ENCODE peak calls at places on chromosomes 7 and 10, in seven cellular contexts. O, B, R, F, I, H and L are unnamed samples.

GRCh38 chr7:46651561-46652088 is 730.6 kb upstream of the IGFBP3 start:
- DNase-seq in I (no peak), H (no peak), R (no peak), B (no peak), O (no peak), F (no peak), L (no peak)

GRCh38 chr7:107701191-107701590 is 40.6 kb downstream of the SLC26A4 start:
- DNase-seq in I (no peak), H (no peak), R (no peak), F (no peak), B (no peak), O (peak; percentile 60), L (no peak)

GRCh38 chr10:8767616-8768015 is 713.1 kb downstream of the GATA3 start:
- DNase-seq in H (no peak), I (no peak), B (no peak), F (no peak), R (no peak), O (no peak), L (no peak)

GRCh38 chr10:28708921-28709461 is 31.7 kb downstream of the BAMBI start:
- DNase-seq in I (no peak), R (no peak), F (no peak), O (no peak), H (no peak), B (no peak), L (no peak)

GRCh38 chr7:106016331-106016730 is 53.3 kb downstream of the CDHR3 start:
- DNase-seq in R (no peak), F (no peak), H (no peak), O (no peak), I (no peak), B (no peak), L (no peak)

GRCh38 chr7:102288285-102288930 is 1.7 kb downstream of the SH2B2 start:
- DNase-seq in R (no peak), I (no peak), B (no peak), F (no peak), O (no peak), H (peak; percentile 11), L (no peak)

GRCh38 chr10:101229275-101230184 is at the start of gene LBX1:
- DNase-seq in I (no peak), H (no peak), O (no peak), R (no peak), B (no peak), F (no peak), L (no peak)

GRCh38 chr10:21297525-21298383 is 227.7 kb downstream of the SKIDA1 start:
- DNase-seq in B (no peak), F (no peak), R (no peak), O (no peak), I (no peak), H (no peak), L (no peak)

GRCh38 chr7:98216941-98217622 is 5.8 kb downstream of the BHLHA15 start:
- DNase-seq in H (no peak), I (no peak), F (no peak), O (no peak), B (no peak), R (no peak), L (no peak)

GRCh38 chr7:41175435-41175834 is 527.5 kb downstream of the INHBA start:
- DNase-seq in B (no peak), R (no peak), O (no peak), F (no peak), H (no peak), I (no peak), L (no peak)

GRCh38 chr10:19707376-19707775 is 108.9 kb upstream of the PLXDC2 start:
- DNase-seq in O (no peak), I (no peak), B (no peak), F (no peak), H (no peak), R (no peak), L (no peak)

GRCh38 chr10:110010076-110011069 is 2.6 kb downstream of the ADD3 start:
- DNase-seq in I (no peak), H (no peak), F (peak; percentile 55), B (peak; percentile 53), R (no peak), O (no peak), L (no peak)

GRCh38 chr7:100803398-100804161 is 23.7 kb downstream of the EPHB4 start:
- DNase-seq in F (peak; percentile 83), O (peak; percentile 65), I (no peak), R (peak; percentile 62), H (no peak), B (peak; percentile 88), L (no peak)

GRCh38 chr10:100715445-100716385 is 29.7 kb upstream of the PAX2 start:
- DNase-seq in O (no peak), F (no peak), R (no peak), B (no peak), I (no peak), H (no peak), L (no peak)

GRCh38 chr7:46202379-46202778 is 281.3 kb upstream of the IGFBP3 start:
- DNase-seq in O (no peak), I (no peak), B (no peak), R (no peak), H (no peak), F (no peak), L (no peak)

GRCh38 chr7:26486153-26486552 is 194.5 kb downstream of the SNX10 start:
- DNase-seq in O (no peak), F (no peak), H (no peak), B (no peak), R (no peak), I (no peak), L (no peak)

GRCh38 chr10:29057712-29058426 is 231.0 kb upstream of the LYZL1 start:
- DNase-seq in R (no peak), O (no peak), I (no peak), B (no peak), H (no peak), F (peak; percentile 16), L (no peak)

GRCh38 chr7:24778543-24779282 is 21.4 kb upstream of the GSDME start:
- DNase-seq in O (no peak), B (no peak), I (no peak), R (peak; percentile 74), F (peak; percentile 95), H (no peak), L (peak; percentile 86)

GRCh38 chr7:44213872-44214595 is 13.3 kb downstream of the YKT6 start:
- DNase-seq in B (no peak), H (peak; percentile 12), I (peak; percentile 46), F (peak; percentile 41), R (no peak), O (peak; percentile 40), L (no peak)

GRCh38 chr7:20684581-20684980 is 69.1 kb downstream of the ABCB5 start:
- DNase-seq in H (no peak), I (no peak), F (no peak), O (no peak), R (no peak), B (no peak), L (no peak)